ENCODE peak calls at places on chromosomes 4 and X, in eight cellular contexts. L is left ventricle myocardium inferior, R is right atrium auricular region, S is MM.1S, T is tibial artery, V is heart right ventricle, Y is breast epithelium, E is lung. H is an unnamed sample.
A peak's percentile ranks its signal among the peaks of the same experiment; 100 is the strongest.

GRCh38 chr4:84632092-84632491 is 49.2 kb downstream of the CDS1 start:
- DNase-seq in L (no peak), R (no peak), S (no peak), T (no peak), V (no peak), Y (no peak), E (no peak), H (no peak)

GRCh38 chr4:125390126-125390525 is 75.4 kb downstream of the FAT4 start:
- DNase-seq in L (no peak), R (no peak), S (no peak), T (no peak), V (peak; percentile 40), Y (no peak), E (no peak), H (peak; percentile 20)

GRCh38 chr4:73851293-73851692 is 1.8 kb upstream of the PF4V1 start:
- DNase-seq in L (no peak), R (no peak), S (no peak), T (no peak), V (no peak), Y (no peak), E (no peak), H (no peak)

GRCh38 chr4:3791256-3791655 is 25.1 kb downstream of the ADRA2C start:
- DNase-seq in L (no peak), R (no peak), S (no peak), T (no peak), V (no peak), Y (no peak), E (no peak), H (no peak)

GRCh38 chrX:37701588-37701987 is 16.0 kb downstream of the XK start:
- DNase-seq in L (no peak), R (no peak), S (no peak), T (no peak), V (no peak), Y (no peak), E (no peak), H (no peak)

GRCh38 chr4:161393614-161394013 is 770.2 kb downstream of the FSTL5 start:
- DNase-seq in L (no peak), R (no peak), S (no peak), T (no peak), V (no peak), Y (no peak), E (no peak), H (no peak)

GRCh38 chr4:140137654-140138053 is 16.3 kb downstream of the MAML3 start:
- DNase-seq in L (no peak), R (no peak), S (no peak), T (no peak), V (no peak), Y (no peak), E (no peak), H (no peak)

GRCh38 chr4:151304755-151305154 is 20.6 kb downstream of the SH3D19 start:
- DNase-seq in L (no peak), R (no peak), S (peak; percentile 89), T (no peak), V (no peak), Y (no peak), E (no peak), H (no peak)

GRCh38 chrX:40105791-40106676 is 8.3 kb upstream of the BCOR start:
- DNase-seq in L (peak; percentile 79), R (no peak), S (peak; percentile 71), T (no peak), V (peak; percentile 74), Y (no peak), E (no peak), H (no peak)

GRCh38 chrX:124289443-124289842 is 43.0 kb upstream of the TEX13D start:
- DNase-seq in L (no peak), R (no peak), S (no peak), T (no peak), V (no peak), Y (no peak), E (no peak), H (no peak)

GRCh38 chrX:65407157-65407626 is 127.4 kb downstream of the LAS1L start:
- DNase-seq in L (no peak), R (no peak), S (no peak), T (no peak), V (no peak), Y (no peak), E (no peak), H (no peak)

GRCh38 chrX:40058719-40059118 is 39.0 kb downstream of the BCOR start:
- DNase-seq in L (no peak), R (no peak), S (no peak), T (no peak), V (no peak), Y (no peak), E (no peak), H (no peak)

GRCh38 chr4:186623546-186623945 is 68.2 kb upstream of the MTNR1A start:
- DNase-seq in L (no peak), R (no peak), S (no peak), T (no peak), V (no peak), Y (no peak), E (no peak), H (no peak)
- H3K4me3 ChIP-seq in L (no peak overlapping the region), R (no peak overlapping the region), S (no peak overlapping the region), T (no peak overlapping the region), V (no peak overlapping the region), Y (no peak overlapping the region), E (no peak overlapping the region), H (no peak overlapping the region)

GRCh38 chrX:128781506-128781905 is 729.3 kb upstream of the ACTRT1 start:
- DNase-seq in L (no peak), R (no peak), S (peak; percentile 43), T (no peak), V (peak; percentile 3), Y (no peak), E (no peak), H (no peak)
- TF ChIP-seq CTCF in L (peak; percentile 16), R (peak; percentile 42), S (peak; percentile 38), T (no peak), V (no peak), Y (no peak), E (no peak), H (no peak)

DNA sequence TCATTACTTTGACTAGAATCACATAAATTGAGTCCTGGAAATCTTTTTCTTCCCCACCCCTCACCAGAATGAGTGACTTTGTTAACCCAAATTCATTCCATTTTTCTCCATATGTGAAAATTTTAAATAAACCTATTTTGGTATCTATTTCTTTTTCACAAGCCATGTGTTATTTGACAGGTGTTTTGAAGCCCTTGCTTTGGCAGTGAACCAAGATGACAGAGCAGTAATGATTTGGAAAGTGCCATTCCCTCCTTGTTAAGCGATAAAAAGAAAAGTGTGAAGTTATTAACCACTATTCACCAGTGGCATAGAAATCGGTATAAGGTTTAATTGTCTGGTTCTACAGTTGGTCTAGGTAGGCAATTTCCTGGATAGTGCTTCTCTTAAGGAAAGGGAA is 66.1 kb downstream of the POLA1 start:
- DNase-seq in L (no peak), R (no peak), S (no peak), T (no peak), V (no peak), Y (no peak), E (no peak), H (no peak)
- H3K36me3 ChIP-seq in L (no peaks in the 10 kb centered on the region), R (no peaks in the 10 kb centered on the region), S (no peaks in the 10 kb centered on the region), T (no peaks in the 10 kb centered on the region), V (no peaks in the 10 kb centered on the region), Y (no peaks in the 10 kb centered on the region), E (peaks cover 1% of the 10 kb centered on the region), H (no peaks in the 10 kb centered on the region)

GRCh38 chr4:121764303-121764701 is 662 bp downstream of the SMIM43 start:
- DNase-seq in L (no peak), R (no peak), S (no peak), T (no peak), V (no peak), Y (no peak), E (no peak), H (no peak)
- H3K4me3 ChIP-seq in L (peak overlapping the region; percentile 66), R (peak overlapping the region; percentile 44), S (no peak overlapping the region), T (peak overlapping the region; percentile 24), V (peak overlapping the region; percentile 50), Y (peak overlapping the region; percentile 45), E (peak overlapping the region; percentile 40), H (peak overlapping the region; percentile 48)

DNA sequence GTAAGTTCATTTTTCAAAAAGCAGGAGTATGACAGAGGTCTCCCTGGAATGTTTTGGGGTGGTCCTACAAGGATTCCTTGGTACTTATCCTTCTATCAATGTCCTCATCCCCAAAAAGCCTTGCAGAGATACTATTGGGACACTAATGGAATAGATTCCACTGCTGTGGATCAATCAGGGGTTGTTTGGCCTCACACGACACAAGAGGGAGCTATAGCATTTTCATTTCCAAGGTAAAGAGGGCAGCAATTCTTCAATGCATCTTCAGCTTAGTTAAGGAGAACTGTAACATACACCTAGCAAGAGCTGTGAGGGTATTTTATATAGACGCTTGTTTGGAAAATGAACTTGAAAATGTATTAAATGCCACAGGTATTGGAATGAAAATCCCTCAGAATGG is 50.9 kb downstream of the USP26 start:
- DNase-seq in L (no peak), R (no peak), S (peak; percentile 13), T (no peak), V (no peak), Y (no peak), E (no peak), H (no peak)
- TF ChIP-seq CTCF in L (no peak), R (no peak), S (no peak), T (no peak), V (no peak), Y (no peak), E (no peak), H (no peak)

DNA sequence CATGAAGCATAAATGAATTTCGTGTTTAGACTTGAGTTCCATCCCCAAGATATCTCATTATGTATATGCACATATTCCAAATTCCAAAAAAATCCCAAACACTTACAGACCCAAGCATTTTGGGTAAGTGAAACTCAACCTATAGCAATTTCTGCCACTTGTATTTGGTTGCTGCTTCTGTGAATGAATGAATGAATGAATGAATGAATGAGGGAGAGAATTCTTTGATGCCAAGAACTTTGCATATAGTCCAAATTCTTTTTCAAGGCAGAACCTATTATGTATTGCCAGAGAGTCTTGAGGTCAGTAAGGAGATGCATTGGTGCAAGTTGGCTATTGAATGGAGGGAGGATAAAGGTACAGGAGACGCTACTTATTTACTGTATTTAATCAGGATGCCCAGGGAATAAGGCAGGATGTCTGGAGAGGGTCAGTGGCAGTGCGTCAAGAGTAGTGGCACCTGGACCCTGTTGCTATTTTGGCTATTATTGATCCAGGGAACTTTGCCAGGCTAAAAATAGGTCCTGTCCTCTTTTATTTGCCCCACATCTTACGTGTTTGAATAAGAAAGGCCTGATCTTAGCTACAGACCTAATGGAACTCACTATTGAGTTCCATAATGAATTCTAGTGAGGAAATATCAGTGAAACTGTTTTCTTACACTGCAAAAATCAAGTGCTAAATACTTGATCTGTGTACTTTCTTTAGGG is 33.9 kb downstream of the ANAPC4 start:
- DNase-seq in L (no peak), R (no peak), S (no peak), T (no peak), V (no peak), Y (no peak), E (no peak), H (no peak)
- H3K36me3 ChIP-seq in L (peaks cover 97% of the 10 kb centered on the region), R (peaks cover 72% of the 10 kb centered on the region), S (peaks cover 6% of the 10 kb centered on the region), T (peaks cover 96% of the 10 kb centered on the region), V (no peaks in the 10 kb centered on the region), Y (peaks cover 10% of the 10 kb centered on the region), E (peaks cover 13% of the 10 kb centered on the region), H (peaks cover 10% of the 10 kb centered on the region)

GRCh38 chrX:132676561-132677186 is 187.8 kb upstream of the MBNL3 start:
- DNase-seq in L (no peak), R (no peak), S (peak; percentile 30), T (no peak), V (no peak), Y (no peak), E (no peak), H (no peak)
- H3K4me3 ChIP-seq in L (no peak overlapping the region), R (no peak overlapping the region), S (no peak overlapping the region), T (no peak overlapping the region), V (no peak overlapping the region), Y (no peak overlapping the region), E (no peak overlapping the region), H (no peak overlapping the region)

GRCh38 chr4:85779165-85779564 is 304.2 kb downstream of the ARHGAP24 start:
- DNase-seq in L (no peak), R (no peak), S (no peak), T (no peak), V (no peak), Y (no peak), E (no peak), H (no peak)
- TF ChIP-seq CTCF in L (no peak), R (no peak), S (no peak), T (no peak), V (no peak), Y (no peak), E (no peak), H (no peak)